ENCODE peak calls at places on chromosomes 3 and 15, in five cellular contexts. One of them, this sample, is unnamed.
A peak's percentile ranks its signal among the peaks of the same experiment; 100 is the strongest.

GRCh38 chr15:29568840-29569532 is 253.3 kb downstream of the TJP1 start:
- DNase-seq in Panc1: no peak
- DNase-seq in HL-60: peak; percentile 4
- DNase-seq in cardiac muscle cell: peak; percentile 10
- DNase-seq in brain microvascular endothelial cell: no peak
- DNase-seq in this sample: peak; percentile 67

GRCh38 chr15:66765478-66766281 is 63.6 kb downstream of the SMAD6 start:
- DNase-seq in HL-60: peak; percentile 88
- DNase-seq in brain microvascular endothelial cell: no peak
- DNase-seq in Panc1: no peak
- DNase-seq in cardiac muscle cell: peak; percentile 46
- DNase-seq in this sample: peak; percentile 73

GRCh38 chr3:109977903-109978302 is 640.6 kb upstream of the DPPA4 start:
- DNase-seq in cardiac muscle cell: no peak
- DNase-seq in Panc1: no peak
- DNase-seq in HL-60: no peak
- DNase-seq in brain microvascular endothelial cell: no peak
- DNase-seq in this sample: no peak

GRCh38 chr15:39511915-39512260 is 69.0 kb upstream of the THBS1 start:
- DNase-seq in Panc1: no peak
- DNase-seq in HL-60: no peak
- DNase-seq in cardiac muscle cell: peak; percentile 77
- DNase-seq in brain microvascular endothelial cell: peak; percentile 61
- DNase-seq in this sample: no peak

GRCh38 chr3:22951910-22952309 is 251.2 kb upstream of the UBE2E2 start:
- DNase-seq in brain microvascular endothelial cell: no peak
- DNase-seq in Panc1: no peak
- DNase-seq in cardiac muscle cell: no peak
- DNase-seq in HL-60: no peak
- DNase-seq in this sample: no peak

GRCh38 chr15:89385596-89386242 is 51.1 kb upstream of the POLG start:
- DNase-seq in brain microvascular endothelial cell: no peak
- DNase-seq in Panc1: no peak
- DNase-seq in cardiac muscle cell: peak; percentile 79
- DNase-seq in HL-60: peak; percentile 47
- DNase-seq in this sample: peak; percentile 96

GRCh38 chr3:63559884-63560283 is 92.6 kb upstream of the SNTN start:
- DNase-seq in Panc1: no peak
- DNase-seq in HL-60: no peak
- DNase-seq in brain microvascular endothelial cell: no peak
- DNase-seq in cardiac muscle cell: peak; percentile 42
- DNase-seq in this sample: no peak

GRCh38 chr15:74537736-74538135 is 3.3 kb upstream of the ARID3B start:
- DNase-seq in HL-60: no peak
- DNase-seq in Panc1: no peak
- DNase-seq in cardiac muscle cell: no peak
- DNase-seq in brain microvascular endothelial cell: no peak
- DNase-seq in this sample: no peak

GRCh38 chr3:57007513-57008415 is 52.7 kb upstream of the SPATA12 start:
- DNase-seq in cardiac muscle cell: peak; percentile 92
- DNase-seq in HL-60: no peak
- DNase-seq in brain microvascular endothelial cell: peak; percentile 82
- DNase-seq in Panc1: no peak
- DNase-seq in this sample: peak; percentile 96

GRCh38 chr3:196524527-196524926 is 9.4 kb upstream of the SMCO1 start:
- DNase-seq in brain microvascular endothelial cell: no peak
- DNase-seq in HL-60: peak; percentile 17
- DNase-seq in Panc1: no peak
- DNase-seq in cardiac muscle cell: no peak
- DNase-seq in this sample: no peak

GRCh38 chr3:143040264-143040879 is 39.0 kb downstream of the U2SURP start:
- DNase-seq in brain microvascular endothelial cell: no peak
- DNase-seq in HL-60: no peak
- DNase-seq in Panc1: no peak
- DNase-seq in cardiac muscle cell: peak; percentile 54
- DNase-seq in this sample: peak; percentile 25

GRCh38 chr3:14836049-14836468 is 17.3 kb downstream of the FGD5 start:
- DNase-seq in Panc1: no peak
- DNase-seq in HL-60: no peak
- DNase-seq in cardiac muscle cell: no peak
- DNase-seq in brain microvascular endothelial cell: no peak
- DNase-seq in this sample: no peak

GRCh38 chr3:69079269-69080159 is 651 bp downstream of the UBA3 start:
- DNase-seq in HL-60: peak; percentile 18
- DNase-seq in cardiac muscle cell: no peak
- DNase-seq in brain microvascular endothelial cell: no peak
- DNase-seq in Panc1: no peak
- DNase-seq in this sample: peak; percentile 62

GRCh38 chr3:12495749-12496452 is 11.6 kb downstream of the TSEN2 start:
- DNase-seq in Panc1: no peak
- DNase-seq in HL-60: no peak
- DNase-seq in cardiac muscle cell: no peak
- DNase-seq in brain microvascular endothelial cell: no peak
- DNase-seq in this sample: no peak

GRCh38 chr3:126448141-126448892 is 27.4 kb downstream of the ZXDC start:
- DNase-seq in Panc1: no peak
- DNase-seq in cardiac muscle cell: no peak
- DNase-seq in HL-60: no peak
- DNase-seq in brain microvascular endothelial cell: no peak
- DNase-seq in this sample: no peak

GRCh38 chr15:88803241-88803919 is at the start of gene ACAN:
- DNase-seq in Panc1: no peak
- DNase-seq in cardiac muscle cell: no peak
- DNase-seq in HL-60: no peak
- DNase-seq in brain microvascular endothelial cell: no peak
- DNase-seq in this sample: peak; percentile 85

GRCh38 chr3:147962408-147963164 is 553.4 kb downstream of the ZIC1 start:
- DNase-seq in HL-60: no peak
- DNase-seq in Panc1: no peak
- DNase-seq in brain microvascular endothelial cell: no peak
- DNase-seq in cardiac muscle cell: no peak
- DNase-seq in this sample: no peak

GRCh38 chr3:775178-775885 is 317.5 kb upstream of the CNTN6 start:
- DNase-seq in Panc1: peak; percentile 39
- DNase-seq in HL-60: no peak
- DNase-seq in cardiac muscle cell: no peak
- DNase-seq in brain microvascular endothelial cell: no peak
- DNase-seq in this sample: no peak

GRCh38 chr3:122916084-122916483 is 111.5 kb downstream of the SEMA5B start:
- DNase-seq in Panc1: no peak
- DNase-seq in brain microvascular endothelial cell: no peak
- DNase-seq in HL-60: no peak
- DNase-seq in cardiac muscle cell: no peak
- DNase-seq in this sample: peak; percentile 82

GRCh38 chr3:16171009-16171408 is 3.5 kb upstream of the GALNT15 start:
- DNase-seq in HL-60: no peak
- DNase-seq in cardiac muscle cell: no peak
- DNase-seq in Panc1: no peak
- DNase-seq in brain microvascular endothelial cell: peak; percentile 69
- DNase-seq in this sample: no peak

GRCh38 chr15:60390931-60391501 is 6.8 kb downstream of the ANXA2 start:
- DNase-seq in HL-60: no peak
- DNase-seq in cardiac muscle cell: peak; percentile 91
- DNase-seq in brain microvascular endothelial cell: peak; percentile 81
- DNase-seq in Panc1: no peak
- DNase-seq in this sample: peak; percentile 85

GRCh38 chr3:135084404-135084803 is 289.3 kb downstream of the EPHB1 start:
- DNase-seq in HL-60: no peak
- DNase-seq in Panc1: no peak
- DNase-seq in brain microvascular endothelial cell: no peak
- DNase-seq in cardiac muscle cell: no peak
- DNase-seq in this sample: no peak

GRCh38 chr15:75123395-75123794 is 78.3 kb upstream of the C15orf39 start:
- DNase-seq in Panc1: no peak
- DNase-seq in HL-60: no peak
- DNase-seq in cardiac muscle cell: peak; percentile 29
- DNase-seq in brain microvascular endothelial cell: peak; percentile 47
- DNase-seq in this sample: peak; percentile 95

GRCh38 chr3:190172751-190173150 is 52.1 kb upstream of the P3H2 start:
- DNase-seq in brain microvascular endothelial cell: no peak
- DNase-seq in Panc1: no peak
- DNase-seq in cardiac muscle cell: no peak
- DNase-seq in HL-60: no peak
- DNase-seq in this sample: no peak

GRCh38 chr3:20589275-20589674 is 403.3 kb upstream of the SGO1 start:
- DNase-seq in HL-60: no peak
- DNase-seq in brain microvascular endothelial cell: no peak
- DNase-seq in Panc1: no peak
- DNase-seq in cardiac muscle cell: no peak
- DNase-seq in this sample: no peak

GRCh38 chr3:5006755-5007202 is 27.5 kb downstream of the BHLHE40 start:
- DNase-seq in brain microvascular endothelial cell: no peak
- DNase-seq in cardiac muscle cell: no peak
- DNase-seq in HL-60: peak; percentile 51
- DNase-seq in Panc1: no peak
- DNase-seq in this sample: no peak

GRCh38 chr3:62133015-62133414 is 240.3 kb downstream of the FEZF2 start:
- DNase-seq in HL-60: no peak
- DNase-seq in brain microvascular endothelial cell: no peak
- DNase-seq in Panc1: no peak
- DNase-seq in cardiac muscle cell: no peak
- DNase-seq in this sample: no peak
- H3K27ac ChIP-seq in HL-60: no peak overlapping the region
- H3K27ac ChIP-seq in brain microvascular endothelial cell: no peak overlapping the region
- H3K27ac ChIP-seq in Panc1: no peak overlapping the region
- H3K27ac ChIP-seq in cardiac muscle cell: no peak overlapping the region
- H3K27ac ChIP-seq in this sample: no peak overlapping the region

DNA sequence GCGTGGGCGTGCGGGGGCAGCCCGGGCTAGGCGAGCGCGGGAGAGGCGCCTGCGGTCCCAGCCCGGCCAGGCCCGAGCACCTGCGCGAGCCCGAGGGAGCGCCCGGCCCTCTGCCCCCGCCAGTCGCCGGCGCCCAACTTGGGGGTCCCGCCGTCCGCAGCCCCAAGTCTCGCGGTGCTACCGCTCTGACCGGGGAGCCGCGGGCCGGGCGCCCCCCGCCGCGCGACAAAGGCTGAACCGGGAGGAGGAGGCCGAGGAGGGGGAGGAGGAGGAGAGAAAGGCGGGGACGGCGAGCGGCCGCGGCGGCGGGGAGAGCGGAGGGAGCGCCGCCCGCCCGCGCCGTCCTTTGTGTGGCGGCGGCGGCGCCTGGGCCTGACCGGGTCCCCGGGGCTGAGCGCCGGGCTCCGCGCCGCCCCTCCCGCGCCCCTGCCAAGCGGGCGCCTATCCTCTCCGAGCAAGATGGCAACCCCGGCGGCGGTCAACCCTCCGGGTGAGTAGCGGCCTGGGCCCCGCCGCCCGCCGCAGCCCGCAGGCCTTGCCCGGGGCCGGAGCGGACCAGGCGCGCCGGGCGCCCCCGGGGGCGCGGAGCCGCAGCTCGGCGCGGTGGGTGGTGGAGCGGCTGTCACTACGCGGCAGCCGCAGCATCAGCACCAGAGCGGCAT is at the start of gene ARNT2:
- DNase-seq in Panc1: no peak
- DNase-seq in HL-60: no peak
- DNase-seq in brain microvascular endothelial cell: no peak
- DNase-seq in cardiac muscle cell: peak; percentile 5
- DNase-seq in this sample: peak; percentile 95
- H3K27ac ChIP-seq in Panc1: no peak within 1 kb of the TSS
- H3K27ac ChIP-seq in HL-60: no peak within 1 kb of the TSS
- H3K27ac ChIP-seq in brain microvascular endothelial cell: no peak within 1 kb of the TSS
- H3K27ac ChIP-seq in cardiac muscle cell: no peak within 1 kb of the TSS
- H3K27ac ChIP-seq in this sample: no peak within 1 kb of the TSS

DNA sequence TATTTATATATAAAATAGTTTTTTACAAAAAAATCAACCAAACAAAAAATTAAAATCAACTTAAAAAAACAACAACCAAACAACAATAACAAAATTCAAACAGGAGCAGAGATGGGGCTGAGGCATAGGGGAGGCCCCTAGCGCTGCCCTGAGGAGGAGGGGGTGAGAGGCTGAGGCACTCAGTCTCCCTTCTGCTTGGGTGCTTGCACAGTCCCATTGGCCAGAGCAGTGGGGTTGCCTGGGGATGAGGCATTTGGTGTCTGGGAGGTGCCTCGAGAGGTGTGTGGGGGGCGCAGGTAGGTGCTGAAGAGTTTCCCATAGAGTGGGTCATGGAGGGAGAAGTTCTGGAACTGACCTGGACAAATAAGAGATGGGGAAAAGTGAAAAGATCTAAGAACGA is 8.0 kb downstream of the LPCAT4 start:
- DNase-seq in brain microvascular endothelial cell: no peak
- DNase-seq in HL-60: no peak
- DNase-seq in Panc1: no peak
- DNase-seq in cardiac muscle cell: no peak
- DNase-seq in this sample: no peak
- H3K27ac ChIP-seq in brain microvascular endothelial cell: no peak overlapping the region
- H3K27ac ChIP-seq in HL-60: no peak overlapping the region
- H3K27ac ChIP-seq in Panc1: no peak overlapping the region
- H3K27ac ChIP-seq in cardiac muscle cell: no peak overlapping the region
- H3K27ac ChIP-seq in this sample: no peak overlapping the region

DNA sequence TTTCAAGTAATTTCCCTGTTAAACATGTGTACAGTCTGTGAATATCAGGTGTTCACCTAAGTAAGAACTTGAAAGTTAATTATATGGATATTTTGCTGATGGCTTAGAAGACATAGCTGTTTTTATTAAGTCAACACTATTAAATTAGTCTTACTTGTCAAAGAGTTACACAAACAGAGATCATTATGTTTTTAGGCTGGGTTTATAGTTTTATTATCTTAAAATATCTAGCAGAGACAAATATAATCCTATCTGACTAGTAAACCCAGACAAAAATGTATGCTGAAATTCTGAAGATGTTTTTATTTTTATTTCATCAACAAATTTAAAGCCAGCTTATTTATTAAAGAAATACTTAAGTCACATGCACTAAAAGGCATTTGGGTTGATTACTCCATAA is 51.2 kb upstream of the CCK start:
- DNase-seq in brain microvascular endothelial cell: no peak
- DNase-seq in cardiac muscle cell: no peak
- DNase-seq in Panc1: no peak
- DNase-seq in HL-60: no peak
- DNase-seq in this sample: no peak
- H3K27ac ChIP-seq in brain microvascular endothelial cell: no peak overlapping the region
- H3K27ac ChIP-seq in cardiac muscle cell: no peak overlapping the region
- H3K27ac ChIP-seq in Panc1: no peak overlapping the region
- H3K27ac ChIP-seq in HL-60: no peak overlapping the region
- H3K27ac ChIP-seq in this sample: no peak overlapping the region

DNA sequence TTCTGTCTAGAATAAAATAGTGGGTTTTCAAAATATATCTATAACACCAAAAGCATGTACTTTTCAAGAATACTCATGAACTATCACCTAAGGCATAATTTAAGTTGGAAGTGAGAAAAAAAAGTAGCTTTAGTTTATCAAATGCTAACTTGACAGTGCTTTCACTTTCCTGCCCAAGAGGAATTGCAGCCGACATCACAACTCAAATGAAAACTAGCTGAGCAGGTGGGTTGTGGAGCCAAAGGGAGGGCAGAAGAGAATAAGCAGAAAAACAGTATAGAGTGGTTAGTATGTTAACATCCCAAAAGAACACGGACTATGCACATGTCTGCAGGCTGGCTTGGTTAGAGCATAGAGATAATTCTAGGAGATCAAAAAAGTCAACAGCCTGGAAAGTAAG is 120.9 kb downstream of the NEDD4 start:
- DNase-seq in brain microvascular endothelial cell: no peak
- DNase-seq in HL-60: no peak
- DNase-seq in Panc1: no peak
- DNase-seq in cardiac muscle cell: no peak
- DNase-seq in this sample: no peak
- H3K27ac ChIP-seq in brain microvascular endothelial cell: no peak overlapping the region
- H3K27ac ChIP-seq in HL-60: no peak overlapping the region
- H3K27ac ChIP-seq in Panc1: no peak overlapping the region
- H3K27ac ChIP-seq in cardiac muscle cell: no peak overlapping the region
- H3K27ac ChIP-seq in this sample: peak overlapping the region; percentile 71

This sample was measured in osteoblast.